ENCODE peak calls at places on chromosomes 4 and X, in six cellular contexts. B, C, J, P, O and Z are unnamed samples.

GRCh38 chrX:74009041-74009440 is 294.9 kb upstream of the ZCCHC13 start:
- DNase-seq in B (no peak), C (no peak), J (no peak), P (no peak), O (no peak), Z (no peak)

GRCh38 chr4:133154725-133155124 is 5.6 kb downstream of the PCDH10 start:
- DNase-seq in B (peak), C (no peak), J (no peak), P (peak), O (peak), Z (no peak)

GRCh38 chrX:102712967-102713677 is 874 bp downstream of the GPRASP2 start:
- DNase-seq in B (peak), C (no peak), J (peak), P (peak), O (peak), Z (peak)

GRCh38 chr4:156773648-156774357 is 197.8 kb downstream of the PDGFC start:
- DNase-seq in B (no peak), C (no peak), J (no peak), P (peak), O (no peak), Z (no peak)

GRCh38 chr4:139523076-139523475 is 32.9 kb downstream of the SETD7 start:
- DNase-seq in B (no peak), C (no peak), J (peak), P (no peak), O (no peak), Z (no peak)

GRCh38 chr4:25810815-25811690 is 51.7 kb downstream of the SEL1L3 start:
- DNase-seq in B (peak), C (no peak), J (no peak), P (peak), O (peak), Z (no peak)

GRCh38 chrX:129693343-129693742 is 38.6 kb upstream of the APLN start:
- DNase-seq in B (peak), C (no peak), J (no peak), P (no peak), O (no peak), Z (peak)

GRCh38 chr4:185820119-185821028 is 8.4 kb upstream of the SORBS2 start:
- DNase-seq in B (no peak), C (no peak), J (no peak), P (no peak), O (no peak), Z (no peak)

GRCh38 chrX:10516781-10517322 is 103.5 kb downstream of the MID1 start:
- DNase-seq in B (no peak), C (no peak), J (no peak), P (no peak), O (no peak), Z (no peak)

GRCh38 chr4:47839259-47839658 is 1.4 kb upstream of the CORIN start:
- DNase-seq in B (peak), C (no peak), J (no peak), P (peak), O (peak), Z (no peak)

GRCh38 chrX:15973299-15973698 is 118.7 kb upstream of the AP1S2 start:
- DNase-seq in B (peak), C (peak), J (no peak), P (peak), O (peak), Z (no peak)

GRCh38 chr4:17066972-17067371 is 168.5 kb upstream of the LDB2 start:
- DNase-seq in B (peak), C (peak), J (no peak), P (peak), O (no peak), Z (no peak)

GRCh38 chrX:69236641-69237040 is 71.4 kb upstream of the PJA1 start:
- DNase-seq in B (no peak), C (no peak), J (no peak), P (no peak), O (no peak), Z (no peak)

GRCh38 chrX:101257448-101258259 is 33.5 kb downstream of the TAF7L start:
- DNase-seq in B (no peak), C (no peak), J (no peak), P (no peak), O (no peak), Z (no peak)

GRCh38 chr4:168645933-168646768 is 149.3 kb downstream of the PALLD start:
- DNase-seq in B (peak), C (no peak), J (peak), P (no peak), O (peak), Z (no peak)

GRCh38 chrX:24341795-24342194 is 18.6 kb upstream of the SUPT20HL1 start:
- DNase-seq in B (no peak), C (no peak), J (no peak), P (no peak), O (no peak), Z (no peak)

GRCh38 chr4:27178066-27178465 is 317.4 kb downstream of the STIM2 start:
- DNase-seq in B (no peak), C (no peak), J (no peak), P (no peak), O (peak), Z (no peak)

GRCh38 chrX:119427024-119427794 is 28.1 kb downstream of the SLC25A43 start:
- DNase-seq in B (no peak), C (no peak), J (no peak), P (peak), O (no peak), Z (peak)

GRCh38 chr4:167469436-167469835 is 235.1 kb upstream of the SPOCK3 start:
- DNase-seq in B (no peak), C (no peak), J (no peak), P (no peak), O (peak), Z (no peak)

GRCh38 chr4:185017964-185018772 is at the start of gene HELT:
- DNase-seq in B (no peak), C (no peak), J (no peak), P (no peak), O (no peak), Z (no peak)

GRCh38 chr4:83964996-83965541 is 429.2 kb downstream of the GPAT3 start:
- DNase-seq in B (no peak), C (no peak), J (no peak), P (peak), O (no peak), Z (no peak)